ENCODE peak calls at places on chromosomes 12 and 14, in ten cellular contexts. G is neural progenitor cell; S is heart left ventricle; N is suprapubic skin; T is Panc1; P is colonic mucosa; L is mammary epithelial cell; I is IMR-90; B is Caco-2; A is CD8-positive, alpha-beta T cell. F is an unnamed sample.

GRCh38 chr12:113482334-113482733 is 10.7 kb upstream of the LHX5 start:
- DNase-seq in G (peak; percentile 72), S (no peak), N (no peak), T (no peak), P (no peak), L (no peak), I (no peak), B (no peak), A (no peak), F (peak; percentile 87)

GRCh38 chr12:117024961-117025480 is 74.2 kb downstream of the TESC start:
- DNase-seq in G (no peak), S (no peak), N (no peak), T (no peak), P (no peak), L (no peak), I (no peak), B (no peak), A (no peak), F (no peak)

GRCh38 chr12:107225626-107226025 is 132.3 kb upstream of the CRY1 start:
- DNase-seq in G (peak; percentile 29), S (no peak), N (no peak), T (no peak), P (no peak), L (no peak), I (peak; percentile 42), B (no peak), A (no peak), F (peak; percentile 82)

GRCh38 chr14:74963705-74964271 is 8.4 kb upstream of the PGF start:
- DNase-seq in G (no peak), S (no peak), N (no peak), T (no peak), P (no peak), L (peak; percentile 81), I (peak; percentile 76), B (no peak), A (no peak), F (no peak)

GRCh38 chr14:24366664-24367505 is 1.1 kb upstream of the NFATC4 start:
- DNase-seq in G (peak; percentile 97), S (peak; percentile 96), N (peak; percentile 95), T (no peak), P (peak; percentile 97), L (peak; percentile 75), I (peak; percentile 89), B (peak; percentile 94), A (no peak), F (peak; percentile 99)

GRCh38 chr12:132389526-132390286 is 60.3 kb upstream of the GALNT9 start:
- DNase-seq in G (no peak), S (no peak), N (no peak), T (no peak), P (no peak), L (no peak), I (no peak), B (no peak), A (no peak), F (no peak)

GRCh38 chr12:40313928-40314327 is 89.1 kb downstream of the LRRK2 start:
- DNase-seq in G (no peak), S (no peak), N (no peak), T (no peak), P (no peak), L (no peak), I (no peak), B (no peak), A (no peak), F (no peak)

GRCh38 chr14:70045715-70046535 is 142.8 kb downstream of the SLC8A3 start:
- DNase-seq in G (peak; percentile 84), S (no peak), N (no peak), T (no peak), P (peak; percentile 85), L (peak; percentile 50), I (peak; percentile 48), B (peak; percentile 64), A (no peak), F (peak; percentile 95)

GRCh38 chr14:104968541-104969401 is 9.4 kb downstream of the AHNAK2 start:
- DNase-seq in G (peak; percentile 37), S (peak; percentile 58), N (peak; percentile 90), T (no peak), P (peak; percentile 60), L (peak; percentile 95), I (no peak), B (no peak), A (no peak), F (peak; percentile 70)

GRCh38 chr14:104968153-104968527 is 10.0 kb downstream of the AHNAK2 start:
- DNase-seq in G (peak; percentile 63), S (peak; percentile 90), N (peak; percentile 91), T (no peak), P (peak; percentile 78), L (peak; percentile 79), I (peak; percentile 35), B (no peak), A (no peak), F (peak; percentile 80)

GRCh38 chr14:104966261-104967143 is 11.7 kb downstream of the AHNAK2 start:
- DNase-seq in G (no peak), S (peak; percentile 59), N (peak; percentile 67), T (no peak), P (no peak), L (no peak), I (no peak), B (no peak), A (no peak), F (no peak)

GRCh38 chr14:104967144-104967413 is 11.1 kb downstream of the AHNAK2 start:
- DNase-seq in G (no peak), S (peak; percentile 62), N (peak; percentile 87), T (no peak), P (no peak), L (no peak), I (no peak), B (no peak), A (no peak), F (no peak)

DNA sequence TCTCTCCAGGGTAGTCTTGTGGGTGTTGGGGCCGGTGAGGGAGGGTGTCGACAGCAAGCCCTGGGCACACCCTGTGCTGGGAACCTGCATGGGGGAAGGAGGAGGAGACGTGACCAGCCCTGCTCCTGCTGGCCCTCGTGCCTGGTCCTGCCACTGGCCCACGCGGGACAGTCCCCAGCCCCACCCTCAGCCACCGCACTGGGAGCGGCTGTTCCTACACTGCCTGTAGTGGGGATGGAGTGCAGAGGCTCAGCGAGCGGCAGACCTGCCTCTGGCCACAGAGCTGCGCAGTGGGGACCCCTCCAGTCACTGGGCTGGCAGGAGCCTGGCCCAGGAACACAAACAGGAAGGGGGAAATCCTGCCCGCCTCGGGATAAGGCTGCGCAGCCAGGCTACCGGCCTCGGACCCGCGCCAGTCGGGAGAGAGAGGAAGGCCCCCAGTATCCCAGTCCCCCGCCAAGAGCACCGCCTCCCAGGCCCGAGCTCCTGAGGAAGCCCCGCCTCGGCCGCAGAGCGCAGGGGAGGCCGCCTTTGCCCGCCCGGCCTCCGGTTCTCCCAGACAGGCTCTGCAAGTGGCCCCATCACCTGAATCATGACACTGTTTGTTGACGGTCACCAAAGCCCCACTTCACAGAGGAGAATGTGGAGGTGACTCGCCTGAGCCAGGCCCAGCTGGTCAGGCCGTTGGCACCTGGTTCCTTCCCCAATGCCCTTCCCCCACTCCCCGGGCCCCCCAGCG is 10.6 kb downstream of the AHNAK2 start:
- DNase-seq in G (peak; percentile 69), S (peak; percentile 79), N (no peak), T (no peak), P (peak; percentile 36), L (peak; percentile 71), I (no peak), B (no peak), A (no peak), F (peak; percentile 85)
- H3K4me3 ChIP-seq in G (peak overlapping the region; percentile 36), S (peak overlapping the region; percentile 41), N (peak overlapping the region; percentile 62), T (peak overlapping the region; percentile 77), P (peak overlapping the region; percentile 10), L (peak overlapping the region; percentile 24), I (peak overlapping the region; percentile 10), B (no peak overlapping the region), A (no peak overlapping the region), F (no peak overlapping the region)

DNA sequence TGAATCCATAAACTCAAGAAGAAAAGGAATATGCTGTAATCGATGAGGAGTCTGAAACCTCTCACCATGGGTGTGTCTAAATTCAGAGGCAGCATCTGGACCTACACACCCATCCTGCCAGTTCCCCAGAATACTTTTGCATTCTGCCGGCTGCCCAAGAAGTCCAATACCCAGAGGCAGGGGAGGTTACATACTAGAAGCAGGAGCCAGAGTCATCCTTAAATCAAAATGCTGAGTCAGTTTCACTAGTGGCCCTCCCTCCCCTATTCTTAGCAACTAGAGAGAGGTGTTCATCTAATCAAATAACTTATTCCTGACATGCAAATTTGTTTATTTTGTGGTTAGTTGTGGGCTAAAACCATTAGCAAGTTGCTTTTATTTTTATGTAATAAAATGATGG is 8.0 kb downstream of the BHLHE41 start:
- DNase-seq in G (no peak), S (no peak), N (no peak), T (no peak), P (no peak), L (peak; percentile 50), I (no peak), B (no peak), A (no peak), F (peak; percentile 38)
- H3K4me1 ChIP-seq in G (peaks cover 21% of the 10 kb centered on the region), S (peaks cover 50% of the 10 kb centered on the region), N (peaks cover 52% of the 10 kb centered on the region), T (peaks cover 95% of the 10 kb centered on the region), P (peaks cover 5% of the 10 kb centered on the region), L (peaks cover 54% of the 10 kb centered on the region), I (no peaks in the 10 kb centered on the region), B (peaks cover 26% of the 10 kb centered on the region), A (peaks cover 16% of the 10 kb centered on the region), F (peaks cover 11% of the 10 kb centered on the region)

GRCh38 chr12:54220092-54220557 is 31.3 kb upstream of the SMUG1 start:
- DNase-seq in G (peak; percentile 78), S (no peak), N (no peak), T (peak; percentile 75), P (peak; percentile 73), L (peak; percentile 79), I (peak; percentile 74), B (peak; percentile 79), A (peak; percentile 53), F (peak; percentile 96)

GRCh38 chr12:54215990-54216579 is 27.3 kb upstream of the SMUG1 start:
- DNase-seq in G (no peak), S (no peak), N (no peak), T (no peak), P (no peak), L (no peak), I (no peak), B (no peak), A (no peak), F (peak; percentile 67)

GRCh38 chr12:54217309-54217661 is 28.5 kb upstream of the SMUG1 start:
- DNase-seq in G (no peak), S (no peak), N (no peak), T (no peak), P (no peak), L (no peak), I (no peak), B (no peak), A (no peak), F (no peak)

GRCh38 chr12:54216580-54217308 is 28.0 kb upstream of the SMUG1 start:
- DNase-seq in G (peak; percentile 94), S (peak; percentile 85), N (peak; percentile 80), T (peak; percentile 67), P (peak; percentile 77), L (peak; percentile 78), I (peak; percentile 75), B (peak; percentile 84), A (peak; percentile 62), F (peak; percentile 96)

DNA sequence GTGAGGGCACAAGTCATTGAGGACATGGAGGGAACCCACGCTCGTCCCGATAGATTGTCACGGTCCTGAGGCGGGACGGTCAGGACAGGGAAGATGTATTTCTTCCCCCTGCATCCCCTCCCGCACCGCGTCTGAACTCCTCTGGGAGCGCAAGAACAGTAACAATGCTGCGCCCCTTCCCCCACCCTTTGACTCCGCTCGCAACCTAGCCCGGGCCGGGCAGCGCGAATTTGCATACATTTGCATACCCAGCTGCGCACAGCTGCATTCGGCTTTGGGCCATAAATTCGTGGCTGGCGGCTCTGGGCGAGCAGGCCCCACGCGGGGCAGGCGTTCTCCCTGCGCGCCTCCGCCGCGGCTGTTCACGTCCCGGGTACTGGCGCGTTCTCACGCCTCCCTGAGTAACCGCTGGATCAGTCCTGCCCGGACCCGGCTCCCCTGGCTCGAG is 29.0 kb upstream of the SMUG1 start:
- DNase-seq in G (peak; percentile 86), S (no peak), N (peak; percentile 78), T (no peak), P (peak; percentile 31), L (no peak), I (no peak), B (no peak), A (no peak), F (peak; percentile 94)
- TF ChIP-seq CTCF in G (peak; percentile 5), S (no peak), N (no peak), T (no peak), P (no peak), L (no peak), I (no peak), B (no peak), A (no peak), F (no peak)

GRCh38 chr12:42473561-42473960 is 116.0 kb downstream of the PRICKLE1 start:
- DNase-seq in G (no peak), S (no peak), N (no peak), T (no peak), P (no peak), L (no peak), I (no peak), B (no peak), A (no peak), F (no peak)

GRCh38 chr12:42473130-42473529 is 116.4 kb downstream of the PRICKLE1 start:
- DNase-seq in G (no peak), S (no peak), N (no peak), T (no peak), P (no peak), L (peak; percentile 53), I (peak; percentile 84), B (no peak), A (no peak), F (no peak)

GRCh38 chr12:42469355-42470006 is 120.1 kb downstream of the PRICKLE1 start:
- DNase-seq in G (no peak), S (no peak), N (no peak), T (no peak), P (no peak), L (no peak), I (no peak), B (no peak), A (no peak), F (no peak)

GRCh38 chr12:42468341-42468821 is 121.2 kb downstream of the PRICKLE1 start:
- DNase-seq in G (no peak), S (no peak), N (no peak), T (no peak), P (no peak), L (no peak), I (no peak), B (no peak), A (no peak), F (no peak)

GRCh38 chr12:42468853-42469252 is 120.7 kb downstream of the PRICKLE1 start:
- DNase-seq in G (no peak), S (no peak), N (no peak), T (no peak), P (no peak), L (no peak), I (no peak), B (no peak), A (no peak), F (no peak)
- H3K4me3 ChIP-seq in G (no peak overlapping the region), S (no peak overlapping the region), N (no peak overlapping the region), T (no peak overlapping the region), P (no peak overlapping the region), L (no peak overlapping the region), I (no peak overlapping the region), B (no peak overlapping the region), A (no peak overlapping the region), F (no peak overlapping the region)

F was measured in endodermal cell.